ENCODE peak calls at places on chromosomes 5 and 9, in seven cellular contexts. One of them, this sample, is unnamed.
A peak's percentile ranks its signal among the peaks of the same experiment; 100 is the strongest.

GRCh38 chr5:36613241-36613640 is 6.8 kb downstream of the SLC1A3 start:
- DNase-seq in HFFc6: no peak
- DNase-seq in fibroblast of pulmonary artery: no peak
- DNase-seq in thyroid gland: no peak
- DNase-seq in dorsolateral prefrontal cortex: no peak
- DNase-seq in A549: no peak
- DNase-seq in fibroblast of mammary gland: no peak
- DNase-seq in this sample: no peak

GRCh38 chr9:123541441-123541840 is 185.4 kb downstream of the CRB2 start:
- DNase-seq in HFFc6: no peak
- DNase-seq in fibroblast of pulmonary artery: no peak
- DNase-seq in A549: no peak
- DNase-seq in fibroblast of mammary gland: no peak
- DNase-seq in thyroid gland: peak; percentile 30
- DNase-seq in dorsolateral prefrontal cortex: no peak
- DNase-seq in this sample: no peak

GRCh38 chr5:179762781-179763176 is 30.2 kb downstream of the MAML1 start:
- DNase-seq in HFFc6: peak; percentile 47
- DNase-seq in thyroid gland: no peak
- DNase-seq in A549: no peak
- DNase-seq in dorsolateral prefrontal cortex: no peak
- DNase-seq in fibroblast of mammary gland: peak; percentile 80
- DNase-seq in fibroblast of pulmonary artery: peak; percentile 41
- DNase-seq in this sample: no peak

GRCh38 chr5:90169078-90169477 is 240.5 kb downstream of the CETN3 start:
- DNase-seq in thyroid gland: peak; percentile 41
- DNase-seq in fibroblast of pulmonary artery: no peak
- DNase-seq in A549: no peak
- DNase-seq in HFFc6: no peak
- DNase-seq in fibroblast of mammary gland: no peak
- DNase-seq in dorsolateral prefrontal cortex: no peak
- DNase-seq in this sample: no peak

GRCh38 chr9:31535659-31536058 is 848.8 kb upstream of the ACO1 start:
- DNase-seq in fibroblast of mammary gland: no peak
- DNase-seq in fibroblast of pulmonary artery: peak; percentile 2
- DNase-seq in thyroid gland: no peak
- DNase-seq in dorsolateral prefrontal cortex: no peak
- DNase-seq in A549: no peak
- DNase-seq in HFFc6: no peak
- DNase-seq in this sample: no peak

GRCh38 chr5:157983906-157984551 is 125.1 kb upstream of the CLINT1 start:
- DNase-seq in dorsolateral prefrontal cortex: no peak
- DNase-seq in A549: no peak
- DNase-seq in thyroid gland: no peak
- DNase-seq in fibroblast of mammary gland: no peak
- DNase-seq in HFFc6: no peak
- DNase-seq in fibroblast of pulmonary artery: no peak
- DNase-seq in this sample: no peak

GRCh38 chr9:9003184-9003583 is 1203.6 kb upstream of the DMAC1 start:
- DNase-seq in dorsolateral prefrontal cortex: no peak
- DNase-seq in fibroblast of pulmonary artery: peak; percentile 1
- DNase-seq in fibroblast of mammary gland: peak; percentile 64
- DNase-seq in A549: peak; percentile 3
- DNase-seq in thyroid gland: peak; percentile 9
- DNase-seq in HFFc6: no peak
- DNase-seq in this sample: peak; percentile 8

GRCh38 chr9:18989865-18990264 is 43.1 kb downstream of the SAXO1 start:
- DNase-seq in HFFc6: no peak
- DNase-seq in thyroid gland: no peak
- DNase-seq in dorsolateral prefrontal cortex: no peak
- DNase-seq in A549: no peak
- DNase-seq in fibroblast of mammary gland: no peak
- DNase-seq in fibroblast of pulmonary artery: no peak
- DNase-seq in this sample: no peak

GRCh38 chr5:77784735-77785134 is 8.6 kb upstream of the TBCA start:
- DNase-seq in A549: no peak
- DNase-seq in fibroblast of mammary gland: no peak
- DNase-seq in fibroblast of pulmonary artery: no peak
- DNase-seq in thyroid gland: no peak
- DNase-seq in dorsolateral prefrontal cortex: no peak
- DNase-seq in HFFc6: no peak
- DNase-seq in this sample: no peak

GRCh38 chr9:81499021-81499454 is 190.3 kb downstream of the TLE1 start:
- DNase-seq in A549: no peak
- DNase-seq in fibroblast of pulmonary artery: peak; percentile 78
- DNase-seq in thyroid gland: peak; percentile 20
- DNase-seq in HFFc6: peak; percentile 68
- DNase-seq in dorsolateral prefrontal cortex: no peak
- DNase-seq in fibroblast of mammary gland: peak; percentile 65
- DNase-seq in this sample: no peak

GRCh38 chr9:112042244-112042638 is 132.9 kb downstream of the SUSD1 start:
- DNase-seq in HFFc6: no peak
- DNase-seq in thyroid gland: no peak
- DNase-seq in dorsolateral prefrontal cortex: no peak
- DNase-seq in A549: no peak
- DNase-seq in fibroblast of mammary gland: no peak
- DNase-seq in fibroblast of pulmonary artery: no peak
- DNase-seq in this sample: no peak

GRCh38 chr5:176910161-176910560 is 11.0 kb upstream of the HK3 start:
- DNase-seq in dorsolateral prefrontal cortex: no peak
- DNase-seq in HFFc6: no peak
- DNase-seq in fibroblast of mammary gland: no peak
- DNase-seq in thyroid gland: no peak
- DNase-seq in fibroblast of pulmonary artery: no peak
- DNase-seq in A549: no peak
- DNase-seq in this sample: no peak

GRCh38 chr9:36166150-36166927 is 2.8 kb upstream of the CCIN start:
- DNase-seq in fibroblast of mammary gland: peak; percentile 84
- DNase-seq in fibroblast of pulmonary artery: peak; percentile 82
- DNase-seq in HFFc6: peak; percentile 78
- DNase-seq in thyroid gland: peak; percentile 76
- DNase-seq in A549: peak; percentile 87
- DNase-seq in dorsolateral prefrontal cortex: peak; percentile 68
- DNase-seq in this sample: peak; percentile 87

GRCh38 chr5:85069659-85070640 is 685.3 kb upstream of the EDIL3 start:
- DNase-seq in dorsolateral prefrontal cortex: no peak
- DNase-seq in fibroblast of mammary gland: peak; percentile 1
- DNase-seq in thyroid gland: no peak
- DNase-seq in fibroblast of pulmonary artery: no peak
- DNase-seq in HFFc6: no peak
- DNase-seq in A549: no peak
- DNase-seq in this sample: no peak

GRCh38 chr9:129320575-129321311 is 142.7 kb upstream of the IER5L start:
- DNase-seq in A549: no peak
- DNase-seq in HFFc6: peak; percentile 89
- DNase-seq in fibroblast of pulmonary artery: peak; percentile 88
- DNase-seq in thyroid gland: peak; percentile 74
- DNase-seq in dorsolateral prefrontal cortex: peak; percentile 70
- DNase-seq in fibroblast of mammary gland: peak; percentile 78
- DNase-seq in this sample: no peak

GRCh38 chr9:35071814-35072460 is 488 bp downstream of the VCP start:
- DNase-seq in fibroblast of mammary gland: peak; percentile 76
- DNase-seq in dorsolateral prefrontal cortex: peak; percentile 70
- DNase-seq in A549: peak; percentile 92
- DNase-seq in thyroid gland: peak; percentile 87
- DNase-seq in HFFc6: peak; percentile 80
- DNase-seq in fibroblast of pulmonary artery: peak; percentile 89
- DNase-seq in this sample: peak; percentile 93
- TF ChIP-seq CTCF in fibroblast of mammary gland: no peak
- TF ChIP-seq CTCF in dorsolateral prefrontal cortex: peak; percentile 49
- TF ChIP-seq CTCF in A549: peak; percentile 59
- TF ChIP-seq CTCF in thyroid gland: no peak
- TF ChIP-seq CTCF in HFFc6: peak; percentile 79
- TF ChIP-seq CTCF in fibroblast of pulmonary artery: peak; percentile 7
- TF ChIP-seq CTCF in this sample: peak; percentile 45

DNA sequence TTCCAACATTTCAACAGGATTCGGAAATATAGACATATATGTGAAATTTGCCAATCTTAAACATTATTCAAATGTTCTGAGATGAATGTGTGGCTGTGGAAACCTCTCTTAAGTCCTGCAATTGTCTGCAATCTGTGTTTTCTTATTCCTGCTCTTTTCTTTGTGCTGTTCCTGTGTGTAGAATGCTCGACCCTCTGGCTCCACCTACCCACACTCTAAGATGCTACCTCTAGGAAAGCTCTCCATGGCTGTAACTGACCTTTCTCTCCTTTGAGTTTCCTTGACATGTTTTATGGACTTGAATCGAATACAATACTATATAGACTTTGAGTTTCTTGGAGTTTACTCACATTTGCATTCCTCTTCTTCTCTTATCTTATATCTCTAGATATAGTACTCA is 120.6 kb upstream of the ASTN2 start:
- DNase-seq in HFFc6: no peak
- DNase-seq in thyroid gland: no peak
- DNase-seq in dorsolateral prefrontal cortex: no peak
- DNase-seq in A549: no peak
- DNase-seq in fibroblast of mammary gland: no peak
- DNase-seq in fibroblast of pulmonary artery: no peak
- DNase-seq in this sample: no peak
- TF ChIP-seq CTCF in HFFc6: no peak
- TF ChIP-seq CTCF in thyroid gland: no peak
- TF ChIP-seq CTCF in dorsolateral prefrontal cortex: peak; percentile 26
- TF ChIP-seq CTCF in A549: no peak
- TF ChIP-seq CTCF in fibroblast of mammary gland: no peak
- TF ChIP-seq CTCF in fibroblast of pulmonary artery: no peak
- TF ChIP-seq CTCF in this sample: no peak

GRCh38 chr5:57358796-57359592 is 123.6 kb downstream of the ACTBL2 start:
- DNase-seq in fibroblast of pulmonary artery: peak; percentile 7
- DNase-seq in HFFc6: no peak
- DNase-seq in A549: no peak
- DNase-seq in fibroblast of mammary gland: no peak
- DNase-seq in dorsolateral prefrontal cortex: no peak
- DNase-seq in thyroid gland: no peak
- DNase-seq in this sample: no peak
- TF ChIP-seq CTCF in fibroblast of pulmonary artery: no peak
- TF ChIP-seq CTCF in HFFc6: no peak
- TF ChIP-seq CTCF in A549: no peak
- TF ChIP-seq CTCF in fibroblast of mammary gland: no peak
- TF ChIP-seq CTCF in dorsolateral prefrontal cortex: no peak
- TF ChIP-seq CTCF in thyroid gland: no peak
- TF ChIP-seq CTCF in this sample: no peak

GRCh38 chr9:83708515-83709158 is 879 bp upstream of the UBQLN1 start:
- DNase-seq in A549: peak; percentile 70
- DNase-seq in fibroblast of mammary gland: peak; percentile 73
- DNase-seq in thyroid gland: peak; percentile 77
- DNase-seq in dorsolateral prefrontal cortex: peak; percentile 82
- DNase-seq in fibroblast of pulmonary artery: peak; percentile 62
- DNase-seq in HFFc6: peak; percentile 41
- DNase-seq in this sample: peak; percentile 40

GRCh38 chr9:83715794-83716193 is 8.0 kb upstream of the UBQLN1 start:
- DNase-seq in fibroblast of mammary gland: no peak
- DNase-seq in HFFc6: no peak
- DNase-seq in dorsolateral prefrontal cortex: no peak
- DNase-seq in thyroid gland: no peak
- DNase-seq in fibroblast of pulmonary artery: no peak
- DNase-seq in A549: no peak
- DNase-seq in this sample: no peak

GRCh38 chr9:83715221-83715620 is 7.5 kb upstream of the UBQLN1 start:
- DNase-seq in fibroblast of pulmonary artery: no peak
- DNase-seq in fibroblast of mammary gland: no peak
- DNase-seq in dorsolateral prefrontal cortex: no peak
- DNase-seq in A549: no peak
- DNase-seq in HFFc6: no peak
- DNase-seq in thyroid gland: no peak
- DNase-seq in this sample: no peak

GRCh38 chr9:83714316-83714715 is 6.6 kb upstream of the UBQLN1 start:
- DNase-seq in A549: no peak
- DNase-seq in fibroblast of pulmonary artery: peak; percentile 13
- DNase-seq in fibroblast of mammary gland: no peak
- DNase-seq in thyroid gland: no peak
- DNase-seq in HFFc6: no peak
- DNase-seq in dorsolateral prefrontal cortex: no peak
- DNase-seq in this sample: no peak
- TF ChIP-seq CTCF in A549: no peak
- TF ChIP-seq CTCF in fibroblast of pulmonary artery: peak; percentile 31
- TF ChIP-seq CTCF in fibroblast of mammary gland: peak; percentile 42
- TF ChIP-seq CTCF in thyroid gland: no peak
- TF ChIP-seq CTCF in HFFc6: peak; percentile 73
- TF ChIP-seq CTCF in dorsolateral prefrontal cortex: peak; percentile 45
- TF ChIP-seq CTCF in this sample: peak; percentile 47

GRCh38 chr5:78925102-78925876 is 59.8 kb downstream of the ARSB start:
- DNase-seq in dorsolateral prefrontal cortex: no peak
- DNase-seq in thyroid gland: no peak
- DNase-seq in A549: no peak
- DNase-seq in HFFc6: no peak
- DNase-seq in fibroblast of mammary gland: no peak
- DNase-seq in fibroblast of pulmonary artery: no peak
- DNase-seq in this sample: no peak

GRCh38 chr5:78922879-78923621 is 62.1 kb downstream of the ARSB start:
- DNase-seq in HFFc6: no peak
- DNase-seq in fibroblast of mammary gland: no peak
- DNase-seq in fibroblast of pulmonary artery: no peak
- DNase-seq in thyroid gland: no peak
- DNase-seq in dorsolateral prefrontal cortex: no peak
- DNase-seq in A549: no peak
- DNase-seq in this sample: no peak

GRCh38 chr5:78916044-78916443 is 69.1 kb downstream of the ARSB start:
- DNase-seq in fibroblast of pulmonary artery: no peak
- DNase-seq in A549: no peak
- DNase-seq in HFFc6: no peak
- DNase-seq in fibroblast of mammary gland: no peak
- DNase-seq in dorsolateral prefrontal cortex: no peak
- DNase-seq in thyroid gland: no peak
- DNase-seq in this sample: no peak

GRCh38 chr5:78923622-78923970 is 61.5 kb downstream of the ARSB start:
- DNase-seq in A549: no peak
- DNase-seq in fibroblast of pulmonary artery: no peak
- DNase-seq in fibroblast of mammary gland: no peak
- DNase-seq in thyroid gland: no peak
- DNase-seq in dorsolateral prefrontal cortex: no peak
- DNase-seq in HFFc6: no peak
- DNase-seq in this sample: no peak

DNA sequence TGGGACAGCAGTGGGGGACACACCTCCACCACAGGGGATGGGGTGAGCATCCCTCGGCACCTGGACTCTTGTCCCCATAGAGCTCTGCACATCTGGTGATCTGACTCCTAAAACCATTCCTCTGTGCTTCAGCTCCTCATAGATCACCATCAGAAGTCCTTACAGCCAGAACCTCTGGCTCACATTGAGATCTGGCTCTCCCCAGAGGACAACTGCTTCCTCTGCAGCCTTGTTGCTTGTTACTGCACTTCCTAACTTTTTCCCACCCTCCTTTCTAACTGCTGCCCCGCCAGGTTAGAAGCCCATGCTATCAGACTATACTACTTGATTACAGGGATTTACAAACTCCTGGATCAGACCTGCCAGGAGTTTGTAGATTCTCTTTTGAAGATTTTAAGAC is 64.5 kb downstream of the ARSB start:
- DNase-seq in dorsolateral prefrontal cortex: no peak
- DNase-seq in fibroblast of pulmonary artery: peak; percentile 72
- DNase-seq in thyroid gland: peak; percentile 9
- DNase-seq in HFFc6: peak; percentile 35
- DNase-seq in A549: peak; percentile 44
- DNase-seq in fibroblast of mammary gland: peak; percentile 47
- DNase-seq in this sample: no peak
- TF ChIP-seq CTCF in dorsolateral prefrontal cortex: peak; percentile 29
- TF ChIP-seq CTCF in fibroblast of pulmonary artery: peak; percentile 56
- TF ChIP-seq CTCF in thyroid gland: peak; percentile 25
- TF ChIP-seq CTCF in HFFc6: peak; percentile 42
- TF ChIP-seq CTCF in A549: peak; percentile 28
- TF ChIP-seq CTCF in fibroblast of mammary gland: peak; percentile 39
- TF ChIP-seq CTCF in this sample: no peak